ENCODE peak calls at places on chromosome 13, in five cellular contexts. O is psoas muscle, F is body of pancreas, A is ascending aorta, U is K562. C is an unnamed sample.

GRCh38 chr13:59673301-59673700 is 490.4 kb downstream of the DIAPH3 start:
- DNase-seq in A (no peak), F (no peak), U (no peak), O (no peak), C (no peak)

GRCh38 chr13:106649495-106649894 is 81.6 kb upstream of the ARGLU1 start:
- DNase-seq in O (no peak), F (no peak), U (no peak), A (no peak), C (peak; percentile 43)

GRCh38 chr13:73403362-73404150 is 344.8 kb downstream of the KLF5 start:
- DNase-seq in A (no peak), F (no peak), U (no peak), O (no peak), C (peak; percentile 10)

GRCh38 chr13:91369432-91369831 is 21.9 kb downstream of the MIR17HG start:
- DNase-seq in A (no peak), F (no peak), O (no peak), U (peak; percentile 67), C (no peak)

GRCh38 chr13:112177459-112177858 is 110.5 kb downstream of the SOX1 start:
- DNase-seq in A (no peak), F (peak; percentile 25), U (no peak), O (no peak), C (no peak)

GRCh38 chr13:43478178-43478577 is 308.6 kb downstream of the ENOX1 start:
- DNase-seq in A (no peak), U (no peak), F (no peak), O (no peak), C (no peak)

GRCh38 chr13:99335603-99336002 is 28.4 kb upstream of the GPR183 start:
- DNase-seq in U (no peak), F (no peak), A (no peak), O (no peak), C (no peak)

GRCh38 chr13:99288069-99288468 is 19.1 kb downstream of the GPR183 start:
- DNase-seq in A (no peak), U (no peak), O (no peak), F (no peak), C (no peak)

GRCh38 chr13:82717249-82717648 is 1165.0 kb downstream of the SLITRK1 start:
- DNase-seq in U (no peak), F (no peak), A (no peak), O (no peak), C (peak; percentile 40)

GRCh38 chr13:107590556-107590955 is 624.8 kb downstream of the LIG4 start:
- DNase-seq in U (no peak), A (no peak), O (no peak), F (no peak), C (no peak)

GRCh38 chr13:78197231-78197630 is 278.6 kb upstream of the EDNRB start:
- DNase-seq in F (no peak), U (no peak), O (no peak), A (no peak), C (no peak)

GRCh38 chr13:71359641-71360040 is 507.4 kb downstream of the DACH1 start:
- DNase-seq in O (no peak), A (no peak), F (no peak), U (no peak), C (no peak)

GRCh38 chr13:82323101-82323500 is 1559.2 kb downstream of the SLITRK1 start:
- DNase-seq in O (no peak), A (no peak), F (no peak), U (no peak), C (no peak)

GRCh38 chr13:23889598-23890224 is 511 bp upstream of the MIPEP start:
- DNase-seq in F (no peak), A (no peak), U (no peak), O (no peak), C (peak; percentile 12)

GRCh38 chr13:42041017-42041683 is 7.3 kb upstream of the DGKH start:
- DNase-seq in U (peak; percentile 22), A (no peak), F (peak; percentile 40), O (peak; percentile 70), C (peak; percentile 57)

GRCh38 chr13:42039946-42040729 is 8.3 kb upstream of the DGKH start:
- DNase-seq in U (peak; percentile 94), A (peak; percentile 65), O (peak; percentile 96), F (peak; percentile 85), C (peak; percentile 95)

GRCh38 chr13:42043676-42044075 is 4.8 kb upstream of the DGKH start:
- DNase-seq in O (no peak), F (no peak), U (no peak), A (no peak), C (no peak)

GRCh38 chr13:42040730-42041016 is 7.8 kb upstream of the DGKH start:
- DNase-seq in O (no peak), U (peak; percentile 27), A (no peak), F (no peak), C (no peak)

GRCh38 chr13:42041684-42042035 is 6.8 kb upstream of the DGKH start:
- DNase-seq in F (peak; percentile 59), A (no peak), O (peak; percentile 73), U (peak; percentile 50), C (peak; percentile 64)
- TF ChIP-seq CTCF in F (peak; percentile 54), A (peak; percentile 60), O (peak; percentile 42), U (peak; percentile 51), C (peak; percentile 62)

GRCh38 chr13:20942938-20943518 is 40.5 kb upstream of the XPO4 start:
- DNase-seq in O (no peak), F (no peak), A (no peak), U (no peak), C (no peak)

GRCh38 chr13:20943519-20944012 is 41.0 kb upstream of the XPO4 start:
- DNase-seq in A (peak; percentile 61), O (peak; percentile 92), F (peak; percentile 83), U (peak; percentile 59), C (peak; percentile 84)

GRCh38 chr13:20938302-20938701 is 35.8 kb upstream of the XPO4 start:
- DNase-seq in F (no peak), A (no peak), U (no peak), O (no peak), C (no peak)

GRCh38 chr13:20939662-20940061 is 37.1 kb upstream of the XPO4 start:
- DNase-seq in A (no peak), U (no peak), O (peak; percentile 76), F (no peak), C (no peak)

DNA sequence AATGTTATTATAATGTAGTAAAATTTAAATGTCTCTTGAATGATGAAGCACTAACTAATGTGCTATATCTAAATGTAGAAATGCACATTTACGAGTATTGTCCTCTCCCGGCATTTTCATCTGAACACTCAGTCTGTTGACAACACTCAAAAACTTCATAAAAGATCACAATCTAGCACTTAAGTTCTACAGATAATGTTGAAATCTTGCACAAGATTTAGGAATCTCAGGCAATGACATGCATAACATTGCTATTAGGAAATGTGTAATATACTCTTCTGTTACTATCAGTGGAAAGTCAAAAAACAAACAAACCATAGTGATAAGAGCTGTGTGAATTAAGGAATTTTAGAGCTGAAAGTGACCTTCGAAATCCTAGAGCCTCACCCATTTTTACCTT is 37.5 kb upstream of the XPO4 start:
- DNase-seq in A (no peak), U (no peak), F (no peak), O (no peak), C (no peak)
- H3K27ac ChIP-seq in A (no peak overlapping the region), U (no peak overlapping the region), F (no peak overlapping the region), O (peak overlapping the region; percentile 78), C (no peak overlapping the region)

DNA sequence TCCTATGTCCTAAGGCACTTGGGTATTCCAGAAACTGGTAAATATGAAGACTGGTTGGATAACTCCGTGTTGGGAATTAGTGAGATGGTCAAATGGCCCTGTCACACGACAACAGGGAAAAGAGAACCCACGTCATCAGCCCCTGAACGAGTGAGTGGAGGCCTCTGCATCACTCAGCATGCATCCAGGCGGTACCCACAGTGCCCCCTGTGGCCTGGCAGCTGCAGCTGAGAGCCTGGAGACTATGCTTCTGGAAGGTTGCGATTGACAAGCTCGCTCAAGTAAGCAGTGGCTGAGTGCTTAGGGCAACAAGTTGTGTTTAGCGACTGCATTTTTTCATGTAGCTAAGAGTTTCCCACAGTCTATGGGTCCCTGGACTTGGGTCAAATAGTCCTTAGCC is 55.9 kb downstream of the COL4A2 start:
- DNase-seq in O (no peak), U (no peak), A (no peak), F (no peak), C (no peak)
- TF ChIP-seq CTCF in O (no peak), U (no peak), A (peak; percentile 54), F (no peak), C (no peak)

DNA sequence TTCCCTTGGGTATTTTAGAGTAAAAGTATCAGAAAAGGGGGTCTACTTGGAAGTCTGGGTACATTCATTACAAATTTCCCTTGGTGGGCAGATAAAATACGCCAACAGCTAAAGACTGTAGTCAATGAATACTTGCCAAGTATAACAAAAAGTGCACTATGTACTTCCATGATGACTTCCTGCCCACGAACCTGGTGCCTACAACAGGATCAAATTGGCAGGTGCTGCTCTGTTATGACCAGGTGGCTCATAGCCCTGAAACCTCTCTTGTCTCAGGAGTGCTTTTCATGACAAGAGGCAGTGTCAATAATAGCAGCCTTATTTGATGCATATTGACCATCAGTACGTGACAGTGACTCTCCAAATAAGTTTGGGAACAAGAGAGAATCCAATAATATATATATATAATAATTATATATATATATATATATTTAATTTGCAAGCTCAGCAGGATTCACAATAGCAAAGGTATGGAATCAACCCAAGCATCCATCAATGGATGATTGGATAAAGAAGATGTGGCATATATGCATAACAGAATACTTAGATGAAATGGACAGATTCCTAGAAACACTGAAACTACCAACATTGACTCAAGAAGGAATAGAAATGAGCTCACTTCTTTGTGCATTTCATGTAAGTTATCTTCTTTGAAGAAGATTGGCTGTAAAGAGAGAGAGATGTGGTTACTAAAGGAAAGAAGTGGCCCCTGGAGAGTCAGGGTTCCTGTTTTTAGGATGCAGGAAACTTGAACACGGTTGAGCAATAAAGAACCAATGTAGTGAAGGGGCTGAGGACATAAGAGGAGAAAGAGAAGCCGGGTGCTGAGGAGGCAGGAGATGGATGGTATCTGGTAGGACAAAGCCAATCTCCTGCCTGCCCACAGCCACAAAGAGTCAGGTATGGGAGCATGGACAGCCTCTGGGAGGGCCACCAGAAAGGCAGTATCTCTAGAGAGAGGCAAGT is 52.0 kb upstream of the GTF2F2 start:
- DNase-seq in A (no peak), U (no peak), F (no peak), O (no peak), C (no peak)
- H3K27ac ChIP-seq in A (no peak overlapping the region), U (no peak overlapping the region), F (no peak overlapping the region), O (no peak overlapping the region), C (no peak overlapping the region)

DNA sequence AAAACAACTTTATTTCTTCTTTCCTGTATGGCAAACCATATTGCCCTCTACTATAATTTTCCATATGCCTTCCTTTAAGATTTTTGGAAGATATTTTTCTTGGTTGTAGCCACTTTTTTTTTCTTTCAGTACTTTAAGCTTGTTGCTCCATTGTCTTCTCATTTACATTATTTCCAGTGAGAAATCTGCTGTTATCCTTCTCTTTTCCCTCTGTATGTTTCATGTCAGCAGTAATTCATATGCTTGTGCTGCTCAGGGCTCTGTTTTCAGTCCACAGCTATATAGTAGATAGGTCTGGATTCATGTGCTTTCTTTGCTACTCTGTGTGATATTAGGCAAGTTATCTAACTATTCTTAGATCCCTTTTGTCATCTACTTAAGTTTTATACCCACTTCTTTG is 267.6 kb downstream of the OXGR1 start:
- DNase-seq in U (no peak), F (no peak), A (no peak), O (no peak), C (no peak)
- TF ChIP-seq CTCF in U (no peak), F (no peak), A (no peak), O (no peak), C (no peak)

GRCh38 chr13:98075048-98075447 is 67.8 kb upstream of the FARP1 start:
- DNase-seq in F (no peak), A (no peak), O (no peak), U (no peak), C (no peak)
- H3K27ac ChIP-seq in F (no peak overlapping the region), A (no peak overlapping the region), O (no peak overlapping the region), U (no peak overlapping the region), C (no peak overlapping the region)